ENCODE peak calls at places on chromosomes 2 and 18, in ten cellular contexts. K is ovary, W is heart right ventricle, H is GM06990, I is cardiac muscle cell, X is fibroblast of lung, Q is NT2/D1, O is heart left ventricle, C is aorta, N is tibial artery. T is an unnamed sample.

GRCh38 chr2:42314892-42315468 is 46.0 kb downstream of the COX7A2L start:
- DNase-seq in W (no peak), O (no peak), K (no peak), X (peak; percentile 90), N (no peak), I (no peak), C (no peak), Q (no peak), H (no peak), T (peak; percentile 84)

GRCh38 chr2:45898819-45899218 is 247.3 kb downstream of the PRKCE start:
- DNase-seq in W (no peak), I (no peak), O (peak; percentile 63), X (no peak), H (no peak), K (no peak), C (no peak), N (no peak), Q (no peak), T (no peak)

GRCh38 chr2:202307690-202308089 is 42.1 kb downstream of the NOP58 start:
- DNase-seq in H (no peak), K (no peak), X (no peak), Q (no peak), N (no peak), I (peak; percentile 57), W (no peak), C (no peak), O (no peak), T (no peak)

GRCh38 chr2:9720352-9721093 is 89.7 kb upstream of the YWHAQ start:
- DNase-seq in Q (no peak), O (no peak), N (no peak), C (no peak), H (peak; percentile 49), K (no peak), I (no peak), X (no peak), W (no peak), T (no peak)

GRCh38 chr2:132752421-132753206 is 82.6 kb upstream of the LYPD1 start:
- DNase-seq in W (no peak), N (no peak), X (no peak), K (no peak), Q (no peak), O (no peak), I (no peak), C (no peak), H (no peak), T (no peak)

GRCh38 chr2:28350791-28351285 is 41.8 kb upstream of the FOSL2 start:
- DNase-seq in W (no peak), N (no peak), I (no peak), X (no peak), K (no peak), Q (no peak), O (no peak), H (no peak), C (peak; percentile 32), T (no peak)

GRCh38 chr2:118250463-118250862 is 162.2 kb downstream of the INSIG2 start:
- DNase-seq in I (no peak), X (no peak), N (no peak), Q (no peak), W (no peak), C (no peak), K (no peak), O (no peak), H (no peak), T (no peak)

GRCh38 chr2:181673178-181673577 is 7.1 kb downstream of the NEUROD1 start:
- DNase-seq in X (no peak), C (no peak), N (no peak), Q (no peak), K (no peak), I (no peak), W (no peak), O (no peak), H (no peak), T (no peak)

GRCh38 chr18:25510096-25510495 is 158.1 kb upstream of the ZNF521 start:
- DNase-seq in W (no peak), X (no peak), C (no peak), Q (no peak), I (no peak), N (no peak), K (no peak), O (no peak), H (no peak), T (no peak)

GRCh38 chr2:128640166-128640846 is 321.6 kb upstream of the HS6ST1 start:
- DNase-seq in O (no peak), I (no peak), C (no peak), K (peak; percentile 1), X (peak; percentile 25), H (no peak), Q (no peak), N (no peak), W (no peak), T (no peak)

GRCh38 chr2:68403199-68403644 is 38.1 kb downstream of the PLEK start:
- DNase-seq in W (no peak), K (no peak), X (no peak), I (peak; percentile 41), H (no peak), Q (no peak), O (no peak), N (no peak), C (no peak), T (no peak)

GRCh38 chr2:201450910-201451329 is 338 bp downstream of the TRAK2 start:
- DNase-seq in H (no peak), K (no peak), W (no peak), I (no peak), N (no peak), O (no peak), X (peak; percentile 57), Q (no peak), C (no peak), T (no peak)

GRCh38 chr2:41934323-41935003 is 113.4 kb upstream of the PKDCC start:
- DNase-seq in O (peak; percentile 52), K (peak; percentile 55), W (no peak), C (no peak), H (no peak), Q (no peak), X (peak; percentile 84), N (peak; percentile 40), I (peak; percentile 61), T (peak; percentile 83)

GRCh38 chr18:12518326-12518725 is 110.6 kb downstream of the PRELID3A start:
- DNase-seq in X (peak; percentile 63), Q (no peak), I (no peak), H (no peak), W (no peak), O (no peak), C (no peak), K (no peak), N (no peak), T (no peak)

GRCh38 chr2:68849579-68850030 is 21.6 kb downstream of the BMP10 start:
- DNase-seq in K (no peak), H (no peak), X (peak; percentile 16), W (no peak), O (no peak), I (no peak), C (no peak), Q (no peak), N (no peak), T (peak; percentile 86)

GRCh38 chr2:131492418-131493198 is 411 bp upstream of the MZT2A start:
- DNase-seq in X (peak; percentile 91), H (peak; percentile 97), O (peak; percentile 93), N (peak; percentile 92), K (peak; percentile 92), C (peak; percentile 94), I (peak; percentile 97), Q (peak; percentile 93), W (peak; percentile 91), T (peak; percentile 89)
- H3K36me3 ChIP-seq in X (peaks cover 2% of the 10 kb centered on the region), H (peaks cover 1% of the 10 kb centered on the region), O (peaks cover 7% of the 10 kb centered on the region), N (no peaks in the 10 kb centered on the region), K (no peaks in the 10 kb centered on the region), C (no peaks in the 10 kb centered on the region), I (no peaks in the 10 kb centered on the region), Q (peaks cover 50% of the 10 kb centered on the region), W (no peaks in the 10 kb centered on the region), T (no peaks in the 10 kb centered on the region)

GRCh38 chr2:44326548-44327269 is 34.6 kb downstream of the PREPL start:
- DNase-seq in K (no peak), I (no peak), C (no peak), H (no peak), O (no peak), W (no peak), N (no peak), X (no peak), Q (no peak), T (no peak)

GRCh38 chr2:44324971-44325426 is 36.3 kb downstream of the PREPL start:
- DNase-seq in H (no peak), X (peak; percentile 73), W (no peak), O (peak; percentile 41), C (no peak), Q (no peak), N (no peak), K (no peak), I (peak; percentile 9), T (peak; percentile 10)

GRCh38 chr2:44325897-44326296 is 35.4 kb downstream of the PREPL start:
- DNase-seq in Q (no peak), O (no peak), X (no peak), N (no peak), I (no peak), C (no peak), H (no peak), K (no peak), W (no peak), T (no peak)

GRCh38 chr2:44320832-44321231 is 40.5 kb downstream of the PREPL start:
- DNase-seq in I (no peak), N (no peak), O (no peak), C (no peak), W (no peak), Q (no peak), X (no peak), K (no peak), H (no peak), T (no peak)

DNA sequence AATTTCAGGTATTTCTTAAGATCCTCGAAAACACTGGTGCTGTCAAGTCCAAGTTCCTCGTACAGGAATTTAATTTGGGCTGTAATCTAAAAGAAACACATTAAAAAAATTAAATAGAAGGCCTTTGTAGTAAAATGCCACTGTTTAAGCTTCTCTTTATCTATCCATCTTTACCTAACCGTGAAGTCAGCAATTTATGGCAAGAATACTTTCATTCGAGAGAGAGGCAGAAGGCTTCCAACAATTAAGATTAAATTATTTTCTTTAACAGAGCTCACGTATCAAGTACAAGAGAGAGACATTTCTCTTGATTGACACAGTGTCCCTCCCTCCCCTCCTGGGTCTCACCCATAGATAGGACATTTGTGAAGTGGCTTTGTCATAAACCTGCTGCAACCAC is 39.9 kb downstream of the PREPL start:
- DNase-seq in H (no peak), N (no peak), C (no peak), W (no peak), O (no peak), Q (no peak), I (no peak), X (no peak), K (no peak), T (no peak)
- H3K36me3 ChIP-seq in H (peaks cover 3% of the 10 kb centered on the region), N (peaks cover 59% of the 10 kb centered on the region), C (peaks cover 2% of the 10 kb centered on the region), W (peaks cover 36% of the 10 kb centered on the region), O (peaks cover 95% of the 10 kb centered on the region), Q (peaks cover 47% of the 10 kb centered on the region), I (peaks cover 43% of the 10 kb centered on the region), X (peaks cover 16% of the 10 kb centered on the region), K (no peaks in the 10 kb centered on the region), T (peaks cover 25% of the 10 kb centered on the region)

GRCh38 chr2:241267249-241268067 is 48.0 kb downstream of the HDLBP start:
- DNase-seq in H (no peak), C (no peak), N (no peak), W (no peak), O (no peak), X (no peak), Q (no peak), I (no peak), K (no peak), T (no peak)
- H3K36me3 ChIP-seq in H (peaks cover 40% of the 10 kb centered on the region), C (peaks cover 3% of the 10 kb centered on the region), N (peaks cover 52% of the 10 kb centered on the region), W (peaks cover 38% of the 10 kb centered on the region), O (peaks cover 66% of the 10 kb centered on the region), X (peaks cover 44% of the 10 kb centered on the region), Q (peaks cover 80% of the 10 kb centered on the region), I (peaks cover 44% of the 10 kb centered on the region), K (no peaks in the 10 kb centered on the region), T (peaks cover 62% of the 10 kb centered on the region)

GRCh38 chr2:197486175-197486574 is 13.5 kb downstream of the HSPD1 start:
- DNase-seq in H (no peak), C (no peak), K (no peak), O (no peak), Q (no peak), I (no peak), X (no peak), N (no peak), W (no peak), T (no peak)
- H3K36me3 ChIP-seq in H (peaks cover 12% of the 10 kb centered on the region), C (peaks cover 3% of the 10 kb centered on the region), K (no peaks in the 10 kb centered on the region), O (peaks cover 78% of the 10 kb centered on the region), Q (peaks cover 54% of the 10 kb centered on the region), I (peaks cover 51% of the 10 kb centered on the region), X (peaks cover 7% of the 10 kb centered on the region), N (peaks cover 78% of the 10 kb centered on the region), W (peaks cover 55% of the 10 kb centered on the region), T (peaks cover 50% of the 10 kb centered on the region)